ENCODE peak calls at places on chromosomes 13 and 19, in ten cellular contexts. Q is psoas muscle; X is naive thymus-derived CD4-positive, alpha-beta T cell; N is LHCN-M2; B is stimulated activated CD8-positive, alpha-beta memory T cell treated with anti-CD3 and anti-CD28 coated beads, Interleukin-15, amount 100 ng/mL, for 4 hours; G is GM06990; O is WTC11; C is stimulated activated naive CD8-positive, alpha-beta T cell treated with anti-CD3 and anti-CD28 coated beads, Interleukin-15, Interleukin-2, amounts not matched to agents 100 U/mL and 50 U/mL, for 24 hours; P is activated T-helper 1 cell treated with anti-CD3 and anti-CD28 coated beads, Interleukin-12 subunit alpha, Interleukin-12 subunit beta, Interleukin-2, Interleukin-4 antibody, amounts not matched to agents 30 ng/mL and 10 ng/mL and 1 ng/mL, durations not matched to agents 14 hours and 24 hours and 36 hours; D is transverse colon. L is an unnamed sample.

GRCh38 chr13:40506592-40507446 is 159.6 kb downstream of the FOXO1 start:
- DNase-seq in X (no peak), N (no peak), P (no peak), G (no peak), O (no peak), C (no peak), B (no peak), Q (no peak), D (no peak), L (no peak)

GRCh38 chr19:47228937-47229673 is 1.9 kb downstream of the BBC3 start:
- DNase-seq in C (no peak), G (peak), N (peak), O (no peak), P (peak), B (no peak), X (no peak), Q (no peak), D (peak), L (peak)

GRCh38 chr19:18104793-18105131 is 7.2 kb downstream of the MAST3 start:
- DNase-seq in N (no peak), B (no peak), Q (no peak), C (no peak), O (no peak), X (no peak), P (no peak), D (no peak), G (no peak), L (no peak)

GRCh38 chr13:46622013-46622917 is 69.3 kb downstream of the LRCH1 start:
- DNase-seq in C (no peak), G (no peak), D (no peak), N (no peak), P (no peak), X (no peak), O (no peak), Q (no peak), B (no peak), L (no peak)

GRCh38 chr13:97853550-97853949 is 99.9 kb upstream of the IPO5 start:
- DNase-seq in P (no peak), C (no peak), N (peak), Q (no peak), D (no peak), O (no peak), G (no peak), B (no peak), X (no peak), L (no peak)

GRCh38 chr13:95160112-95160906 is 140.9 kb downstream of the ABCC4 start:
- DNase-seq in B (no peak), Q (no peak), X (no peak), O (no peak), P (no peak), C (no peak), G (no peak), D (no peak), N (no peak), L (no peak)

GRCh38 chr19:31511098-31511497 is 161.9 kb upstream of the TSHZ3 start:
- DNase-seq in D (no peak), C (no peak), N (no peak), G (no peak), Q (no peak), B (no peak), X (no peak), P (no peak), O (no peak), L (no peak)

GRCh38 chr13:109465151-109465550 is 321.2 kb downstream of the IRS2 start:
- DNase-seq in B (no peak), O (no peak), C (no peak), N (peak), Q (no peak), X (no peak), P (no peak), G (no peak), D (no peak), L (no peak)

GRCh38 chr19:6690160-6690885 is 20.4 kb upstream of the TNFSF14 start:
- DNase-seq in P (no peak), C (no peak), G (no peak), D (no peak), X (no peak), Q (no peak), O (no peak), N (no peak), B (no peak), L (no peak)

GRCh38 chr19:8368136-8368535 is 4.2 kb downstream of the ANGPTL4 start:
- DNase-seq in X (no peak), G (no peak), O (no peak), B (no peak), P (no peak), D (no peak), N (no peak), C (no peak), Q (peak), L (no peak)

L was measured in mesendoderm.